ENCODE peak calls at places on chromosomes 12 and 14, in five cellular contexts. One of them, this sample, is unnamed.

GRCh38 chr12:124385219-124385969 is 90.5 kb downstream of the RFLNA start:
- DNase-seq in WERI-Rb-1: no peak
- DNase-seq in IMR-90: peak
- DNase-seq in BJ: no peak
- DNase-seq in A549: no peak
- DNase-seq in this sample: no peak

GRCh38 chr12:23659151-23659550 is 290.3 kb downstream of the SOX5 start:
- DNase-seq in WERI-Rb-1: no peak
- DNase-seq in IMR-90: no peak
- DNase-seq in BJ: peak
- DNase-seq in A549: no peak
- DNase-seq in this sample: no peak

GRCh38 chr12:25792031-25792430 is 166.5 kb upstream of the RASSF8 start:
- DNase-seq in WERI-Rb-1: no peak
- DNase-seq in IMR-90: no peak
- DNase-seq in BJ: no peak
- DNase-seq in A549: no peak
- DNase-seq in this sample: no peak

GRCh38 chr12:112140728-112141127 is 15.4 kb downstream of the TRAFD1 start:
- DNase-seq in WERI-Rb-1: no peak
- DNase-seq in IMR-90: no peak
- DNase-seq in BJ: no peak
- DNase-seq in A549: no peak
- DNase-seq in this sample: no peak

GRCh38 chr12:31274520-31275300 is 51.2 kb downstream of the SINHCAF start:
- DNase-seq in WERI-Rb-1: no peak
- DNase-seq in IMR-90: no peak
- DNase-seq in BJ: no peak
- DNase-seq in A549: no peak
- DNase-seq in this sample: no peak

GRCh38 chr12:109154485-109155438 is 38.4 kb downstream of the ACACB start:
- DNase-seq in WERI-Rb-1: peak
- DNase-seq in IMR-90: peak
- DNase-seq in BJ: no peak
- DNase-seq in A549: peak
- DNase-seq in this sample: no peak

GRCh38 chr14:55814873-55815272 is 234.9 kb downstream of the KTN1 start:
- DNase-seq in WERI-Rb-1: no peak
- DNase-seq in IMR-90: peak
- DNase-seq in BJ: no peak
- DNase-seq in A549: no peak
- DNase-seq in this sample: no peak

GRCh38 chr12:105485321-105485910 is 154.9 kb downstream of the C12orf75 start:
- DNase-seq in WERI-Rb-1: no peak
- DNase-seq in IMR-90: peak
- DNase-seq in BJ: no peak
- DNase-seq in A549: no peak
- DNase-seq in this sample: no peak

GRCh38 chr14:75428230-75429104 is 645 bp downstream of the JDP2 start:
- DNase-seq in WERI-Rb-1: peak
- DNase-seq in IMR-90: no peak
- DNase-seq in BJ: no peak
- DNase-seq in A549: peak
- DNase-seq in this sample: no peak

GRCh38 chr14:102211240-102211639 is 71.5 kb downstream of the WDR20 start:
- DNase-seq in WERI-Rb-1: no peak
- DNase-seq in IMR-90: no peak
- DNase-seq in BJ: no peak
- DNase-seq in A549: no peak
- DNase-seq in this sample: no peak

GRCh38 chr12:3614806-3615466 is 123.9 kb downstream of the PRMT8 start:
- DNase-seq in WERI-Rb-1: peak
- DNase-seq in IMR-90: no peak
- DNase-seq in BJ: no peak
- DNase-seq in A549: no peak
- DNase-seq in this sample: no peak

GRCh38 chr12:28988384-28988704 is 160.7 kb upstream of the FAR2 start:
- DNase-seq in WERI-Rb-1: no peak
- DNase-seq in IMR-90: no peak
- DNase-seq in BJ: no peak
- DNase-seq in A549: no peak
- DNase-seq in this sample: no peak

GRCh38 chr14:71711619-71712018 is 220.6 kb upstream of the RGS6 start:
- DNase-seq in WERI-Rb-1: no peak
- DNase-seq in IMR-90: peak
- DNase-seq in BJ: peak
- DNase-seq in A549: no peak
- DNase-seq in this sample: peak

GRCh38 chr14:35400707-35401421 is 3.7 kb downstream of the NFKBIA start:
- DNase-seq in WERI-Rb-1: no peak
- DNase-seq in IMR-90: no peak
- DNase-seq in BJ: no peak
- DNase-seq in A549: no peak
- DNase-seq in this sample: no peak

GRCh38 chr14:37594916-37595808 is at the start of the genes FOXA1 and TTC6:
- DNase-seq in WERI-Rb-1: peak
- DNase-seq in IMR-90: peak
- DNase-seq in BJ: no peak
- DNase-seq in A549: peak
- DNase-seq in this sample: no peak

DNA sequence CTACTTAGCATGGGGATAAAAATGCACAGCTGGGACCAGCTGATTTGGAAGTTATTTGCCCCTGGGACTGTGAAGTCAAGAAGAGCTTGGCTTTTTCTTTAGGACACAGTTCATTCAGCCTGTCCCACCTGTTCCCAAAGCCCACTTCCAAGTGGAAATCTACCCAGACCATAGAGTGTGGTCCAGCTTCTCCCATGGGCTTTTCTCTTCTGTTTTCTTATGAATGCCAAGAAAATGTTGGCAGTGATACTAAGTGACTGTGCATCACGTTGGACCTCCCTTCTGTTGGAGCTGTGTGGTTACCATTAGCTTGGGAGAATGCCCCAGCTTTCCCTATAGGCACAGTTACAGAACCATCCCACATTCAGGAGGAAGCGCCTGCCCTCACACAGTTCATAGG is 89.4 kb downstream of the NT5DC3 start:
- DNase-seq in WERI-Rb-1: no peak
- DNase-seq in IMR-90: peak
- DNase-seq in BJ: no peak
- DNase-seq in A549: no peak
- DNase-seq in this sample: peak
- TF ChIP-seq CTCF in WERI-Rb-1: no peak
- TF ChIP-seq CTCF in IMR-90: no peak
- TF ChIP-seq CTCF in BJ: no peak
- TF ChIP-seq CTCF in A549: no peak
- TF ChIP-seq CTCF in this sample: no peak

GRCh38 chr12:51869931-51870330 is 18.0 kb upstream of the ANKRD33 start:
- DNase-seq in WERI-Rb-1: no peak
- DNase-seq in IMR-90: no peak
- DNase-seq in BJ: no peak
- DNase-seq in A549: no peak
- DNase-seq in this sample: no peak

GRCh38 chr12:51867796-51868428 is 19.4 kb upstream of the FIGNL2 start:
- DNase-seq in WERI-Rb-1: no peak
- DNase-seq in IMR-90: no peak
- DNase-seq in BJ: no peak
- DNase-seq in A549: no peak
- DNase-seq in this sample: no peak

GRCh38 chr12:51869490-51869865 is 18.4 kb upstream of the ANKRD33 start:
- DNase-seq in WERI-Rb-1: no peak
- DNase-seq in IMR-90: no peak
- DNase-seq in BJ: no peak
- DNase-seq in A549: no peak
- DNase-seq in this sample: no peak

GRCh38 chr12:51871126-51871525 is 16.8 kb upstream of the ANKRD33 start:
- DNase-seq in WERI-Rb-1: peak
- DNase-seq in IMR-90: no peak
- DNase-seq in BJ: no peak
- DNase-seq in A549: no peak
- DNase-seq in this sample: no peak

DNA sequence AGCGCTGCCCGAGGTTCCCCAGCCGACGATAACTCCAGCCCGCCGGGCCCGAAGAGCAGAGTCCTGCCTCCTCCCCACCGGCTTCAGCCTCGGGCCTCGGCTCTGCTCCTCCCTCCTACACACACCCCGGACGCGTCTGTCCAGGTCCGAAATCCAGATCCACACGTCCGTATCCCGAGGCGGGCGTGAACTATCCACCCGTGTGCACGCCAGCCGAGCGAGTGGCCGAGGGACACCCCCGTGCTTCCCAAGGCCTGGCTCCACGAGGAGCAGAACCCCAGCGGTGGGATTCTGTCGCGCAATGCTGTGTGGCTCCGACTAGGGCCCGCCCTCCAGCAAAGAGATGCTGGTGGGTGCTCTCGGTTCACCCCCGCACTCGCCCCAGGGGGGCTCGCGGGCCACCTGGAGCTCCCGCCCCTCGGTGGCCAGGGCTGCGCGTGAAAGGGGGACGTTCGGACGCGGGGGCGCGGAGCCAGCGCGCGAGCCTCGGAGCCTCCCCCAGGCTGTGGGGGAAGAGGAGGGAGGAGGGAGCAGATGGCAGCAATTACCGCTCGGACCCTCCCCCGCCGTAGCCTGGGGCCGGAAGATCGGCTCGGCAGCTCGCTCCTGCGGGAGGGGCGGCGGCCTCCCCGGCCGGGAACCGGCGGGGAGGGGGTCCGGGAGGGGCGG is 18.9 kb upstream of the ANKRD33 start:
- DNase-seq in WERI-Rb-1: peak
- DNase-seq in IMR-90: no peak
- DNase-seq in BJ: no peak
- DNase-seq in A549: no peak
- DNase-seq in this sample: no peak
- H3K4me3 ChIP-seq in WERI-Rb-1: peak
- H3K4me3 ChIP-seq in IMR-90: peak
- H3K4me3 ChIP-seq in BJ: peak
- H3K4me3 ChIP-seq in A549: no peak
- H3K4me3 ChIP-seq in this sample: peak

GRCh38 chr12:55820679-55821078 is 2.8 kb downstream of the ORMDL2 start:
- DNase-seq in WERI-Rb-1: no peak
- DNase-seq in IMR-90: no peak
- DNase-seq in BJ: no peak
- DNase-seq in A549: peak
- DNase-seq in this sample: no peak
- TF ChIP-seq CTCF in WERI-Rb-1: peak
- TF ChIP-seq CTCF in IMR-90: peak
- TF ChIP-seq CTCF in BJ: peak
- TF ChIP-seq CTCF in A549: peak
- TF ChIP-seq CTCF in this sample: no peak

GRCh38 chr12:102962986-102963385 is 5.5 kb downstream of the ASCL1 start:
- DNase-seq in WERI-Rb-1: no peak
- DNase-seq in IMR-90: no peak
- DNase-seq in BJ: no peak
- DNase-seq in A549: no peak
- DNase-seq in this sample: no peak

GRCh38 chr12:102963796-102964195 is 6.3 kb downstream of the ASCL1 start:
- DNase-seq in WERI-Rb-1: no peak
- DNase-seq in IMR-90: no peak
- DNase-seq in BJ: no peak
- DNase-seq in A549: no peak
- DNase-seq in this sample: no peak

GRCh38 chr12:102966200-102966941 is 8.9 kb downstream of the ASCL1 start:
- DNase-seq in WERI-Rb-1: no peak
- DNase-seq in IMR-90: no peak
- DNase-seq in BJ: no peak
- DNase-seq in A549: no peak
- DNase-seq in this sample: no peak

GRCh38 chr12:102965281-102966155 is 8.0 kb downstream of the ASCL1 start:
- DNase-seq in WERI-Rb-1: no peak
- DNase-seq in IMR-90: no peak
- DNase-seq in BJ: no peak
- DNase-seq in A549: no peak
- DNase-seq in this sample: no peak

DNA sequence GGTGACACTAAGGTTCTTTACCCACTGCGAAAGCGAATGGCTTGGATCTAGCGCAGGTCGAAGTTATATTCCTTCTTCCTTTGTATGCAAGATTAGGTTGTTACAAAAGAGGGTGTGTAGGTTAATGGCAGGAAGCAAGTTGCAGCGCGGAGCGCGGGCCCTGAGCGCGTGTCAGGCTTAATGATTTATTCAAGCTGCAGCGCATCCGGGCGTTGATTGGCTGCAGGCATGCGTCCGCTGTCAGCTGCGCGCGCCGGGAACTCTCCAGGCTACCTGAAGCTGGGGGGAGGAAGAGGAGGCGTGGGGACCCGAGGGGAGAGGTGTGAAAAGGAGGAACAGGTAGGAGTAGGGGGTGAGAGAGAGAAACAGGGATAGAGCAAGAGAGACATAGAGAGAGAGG is 7.4 kb downstream of the ASCL1 start:
- DNase-seq in WERI-Rb-1: no peak
- DNase-seq in IMR-90: no peak
- DNase-seq in BJ: no peak
- DNase-seq in A549: peak
- DNase-seq in this sample: no peak
- H3K4me3 ChIP-seq in WERI-Rb-1: peak
- H3K4me3 ChIP-seq in IMR-90: no peak
- H3K4me3 ChIP-seq in BJ: no peak
- H3K4me3 ChIP-seq in A549: peak
- H3K4me3 ChIP-seq in this sample: no peak